ENCODE peak calls at places on chromosomes 2 and 18, in four cellular contexts. T, Y, V and A are unnamed samples.

GRCh38 chr2:109243526-109244425 is 114.8 kb downstream of the SH3RF3 start:
- DNase-seq in V (no peak), Y (no peak), T (no peak), A (no peak)

GRCh38 chr2:12514631-12515437 is 201.9 kb upstream of the TRIB2 start:
- DNase-seq in T (no peak), V (no peak), Y (peak), A (no peak)

GRCh38 chr2:75211371-75211770 is 12.1 kb upstream of the TACR1 start:
- DNase-seq in Y (no peak), V (no peak), T (no peak), A (no peak)

GRCh38 chr2:61585383-61585782 is 47.2 kb upstream of the XPO1 start:
- DNase-seq in T (no peak), V (no peak), Y (no peak), A (no peak)

GRCh38 chr2:98702127-98702802 is 28.7 kb downstream of the MGAT4A start:
- DNase-seq in T (peak), V (no peak), Y (no peak), A (no peak)

GRCh38 chr2:210546424-210547223 is 9.8 kb upstream of the CPS1 start:
- DNase-seq in T (no peak), V (no peak), Y (no peak), A (no peak)

GRCh38 chr2:173400760-173401159 is 46.1 kb downstream of the CDCA7 start:
- DNase-seq in Y (peak), V (no peak), T (no peak), A (no peak)

GRCh38 chr18:77470836-77471413 is 221.3 kb downstream of the GALR1 start:
- DNase-seq in V (no peak), Y (no peak), T (no peak), A (no peak)

GRCh38 chr18:43571078-43571689 is 293.9 kb upstream of the SYT4 start:
- DNase-seq in T (no peak), Y (peak), V (peak), A (no peak)

GRCh38 chr2:10911291-10912075 is at the start of gene KCNF1:
- DNase-seq in Y (peak), V (no peak), T (no peak), A (peak)

GRCh38 chr18:26268454-26268853 is 42.2 kb downstream of the TAF4B start:
- DNase-seq in T (no peak), Y (no peak), V (no peak), A (no peak)

GRCh38 chr2:135557533-135557932 is 26.2 kb downstream of the R3HDM1 start:
- DNase-seq in T (no peak), V (no peak), Y (no peak), A (no peak)

GRCh38 chr2:171081649-171082111 is 79.0 kb downstream of the TLK1 start:
- DNase-seq in V (no peak), Y (no peak), T (no peak), A (no peak)

GRCh38 chr2:135742307-135742838 is 718 bp downstream of the UBXN4 start:
- DNase-seq in V (peak), Y (peak), T (peak), A (no peak)

GRCh38 chr2:1052671-1053270 is 102.1 kb downstream of the SNTG2 start:
- DNase-seq in V (no peak), T (no peak), Y (peak), A (no peak)

GRCh38 chr2:202963712-202964111 is 51.0 kb upstream of the NBEAL1 start:
- DNase-seq in T (no peak), V (no peak), Y (no peak), A (no peak)

GRCh38 chr18:45686892-45687611 is 36.9 kb upstream of the SLC14A1 start:
- DNase-seq in V (no peak), Y (no peak), T (no peak), A (no peak)

GRCh38 chr2:215060851-215061541 is 77.4 kb downstream of the ABCA12 start:
- DNase-seq in V (no peak), Y (no peak), T (no peak), A (no peak)

GRCh38 chr2:45736757-45737704 is 85.6 kb downstream of the PRKCE start:
- DNase-seq in Y (no peak), T (no peak), V (no peak), A (no peak)

GRCh38 chr18:63700501-63700900 is 2.3 kb upstream of the SERPINB11 start:
- DNase-seq in V (no peak), Y (no peak), T (no peak), A (no peak)

GRCh38 chr2:207258191-207258991 is 92.6 kb upstream of the KLF7 start:
- DNase-seq in V (peak), Y (peak), T (no peak), A (peak)

GRCh38 chr2:38149533-38149932 is 73.6 kb upstream of the CYP1B1 start:
- DNase-seq in Y (peak), V (no peak), T (no peak), A (no peak)

GRCh38 chr2:70173520-70173919 is 17.3 kb downstream of the C2orf42 start:
- DNase-seq in Y (peak), V (no peak), T (no peak), A (no peak)

GRCh38 chr2:173462908-173463840 is 108.5 kb downstream of the CDCA7 start:
- DNase-seq in Y (no peak), V (no peak), T (no peak), A (no peak)

GRCh38 chr2:11343626-11344341 is 652 bp downstream of the ROCK2 start:
- DNase-seq in Y (peak), T (peak), V (peak), A (peak)

GRCh38 chr2:206296128-206296527 is 21.7 kb downstream of the ZDBF2 start:
- DNase-seq in V (no peak), Y (peak), T (no peak), A (no peak)

GRCh38 chr2:207352978-207353377 is 176.8 kb upstream of the CREB1 start:
- DNase-seq in T (no peak), V (peak), Y (no peak), A (no peak)

GRCh38 chr2:60493804-60494392 is 59.6 kb downstream of the BCL11A start:
- DNase-seq in T (no peak), Y (no peak), V (no peak), A (no peak)

GRCh38 chr18:23828426-23828825 is 139.2 kb downstream of the LAMA3 start:
- DNase-seq in Y (peak), T (no peak), V (no peak), A (no peak)

GRCh38 chr2:11330457-11331142 is 13.8 kb downstream of the ROCK2 start:
- DNase-seq in Y (no peak), T (no peak), V (no peak), A (no peak)

GRCh38 chr18:57980573-57981348 is 63.3 kb upstream of the NEDD4L start:
- DNase-seq in V (no peak), T (no peak), Y (no peak), A (no peak)

GRCh38 chr18:31978616-31979015 is 35.7 kb upstream of the TRAPPC8 start:
- DNase-seq in Y (no peak), V (no peak), T (no peak), A (no peak)

GRCh38 chr18:24530630-24531111 is 70.2 kb downstream of the HRH4 start:
- DNase-seq in Y (peak), V (no peak), T (no peak), A (no peak)

GRCh38 chr2:44894058-44894457 is 47.4 kb upstream of the SIX3 start:
- DNase-seq in T (no peak), V (no peak), Y (no peak), A (no peak)

DNA sequence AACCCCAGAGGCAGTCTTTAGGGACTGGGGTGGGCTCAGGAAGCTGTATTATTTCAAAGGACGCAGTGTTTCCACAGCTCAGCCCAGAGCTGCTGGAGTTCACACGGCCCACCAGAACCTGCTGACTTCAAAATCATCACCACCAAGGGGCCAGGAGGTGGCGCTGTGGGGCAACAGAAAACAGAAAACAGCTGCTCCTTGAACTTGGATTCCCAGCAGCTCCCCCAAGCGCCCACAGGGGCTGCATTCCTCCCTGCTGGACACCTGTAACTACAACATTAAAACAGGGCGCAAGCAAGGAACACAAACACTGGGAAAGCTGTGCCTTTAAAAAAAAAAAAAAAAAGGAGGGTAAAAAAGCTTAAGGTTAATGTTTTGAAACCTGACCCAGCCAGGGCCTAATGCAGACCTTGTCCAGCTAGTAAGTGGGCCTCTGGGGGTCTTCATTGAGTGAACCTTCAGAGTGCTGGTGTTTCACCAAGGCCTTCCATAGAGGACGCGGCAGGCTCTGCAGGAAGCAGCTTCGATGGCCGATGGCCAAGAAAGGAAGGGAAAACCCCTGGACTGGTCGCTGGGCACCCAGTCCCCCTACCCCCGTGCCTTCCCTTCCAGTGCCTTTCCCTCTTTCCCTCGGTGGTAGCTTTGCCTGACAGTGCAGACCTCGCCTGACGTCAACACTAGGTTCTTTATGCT is 25.9 kb downstream of the MLPH start:
- DNase-seq in T (peak), Y (peak), V (peak), A (peak)
- H3K27ac ChIP-seq in T (peak), Y (peak), V (no peak), A (peak)

GRCh38 chr2:29053680-29054400 is 20.5 kb downstream of the PCARE start:
- DNase-seq in Y (no peak), V (no peak), T (no peak), A (peak)
- H3K27ac ChIP-seq in Y (peak), V (no peak), T (no peak), A (peak)

GRCh38 chr18:75228967-75229366 is 18.4 kb downstream of the TSHZ1 start:
- DNase-seq in Y (no peak), V (no peak), T (no peak), A (no peak)

GRCh38 chr18:75226301-75226955 is 15.8 kb downstream of the TSHZ1 start:
- DNase-seq in V (no peak), Y (no peak), T (no peak), A (no peak)

GRCh38 chr18:75227535-75227934 is 16.9 kb downstream of the TSHZ1 start:
- DNase-seq in Y (no peak), T (no peak), V (no peak), A (no peak)

GRCh38 chr18:75229437-75229836 is 18.8 kb downstream of the TSHZ1 start:
- DNase-seq in Y (no peak), T (no peak), V (no peak), A (no peak)

GRCh38 chr18:75226956-75227316 is 16.3 kb downstream of the TSHZ1 start:
- DNase-seq in V (no peak), Y (no peak), T (no peak), A (no peak)
- H3K27ac ChIP-seq in V (no peak), Y (no peak), T (peak), A (no peak)

GRCh38 chr2:113886479-113887383 is 3.2 kb upstream of the ACTR3 start:
- DNase-seq in V (no peak), T (no peak), Y (peak), A (peak)

GRCh38 chr2:113889471-113890252 is at the start of gene ACTR3:
- DNase-seq in T (peak), V (peak), Y (peak), A (peak)

GRCh38 chr2:113888641-113889470 is 1.0 kb upstream of the ACTR3 start:
- DNase-seq in T (peak), Y (no peak), V (no peak), A (no peak)

GRCh38 chr2:113890253-113891235 is 655 bp downstream of the ACTR3 start:
- DNase-seq in T (peak), V (peak), Y (peak), A (peak)

GRCh38 chr2:113887393-113887792 is 2.5 kb upstream of the ACTR3 start:
- DNase-seq in V (no peak), T (no peak), Y (no peak), A (no peak)
- H3K27ac ChIP-seq in V (no peak), T (peak), Y (no peak), A (no peak)

DNA sequence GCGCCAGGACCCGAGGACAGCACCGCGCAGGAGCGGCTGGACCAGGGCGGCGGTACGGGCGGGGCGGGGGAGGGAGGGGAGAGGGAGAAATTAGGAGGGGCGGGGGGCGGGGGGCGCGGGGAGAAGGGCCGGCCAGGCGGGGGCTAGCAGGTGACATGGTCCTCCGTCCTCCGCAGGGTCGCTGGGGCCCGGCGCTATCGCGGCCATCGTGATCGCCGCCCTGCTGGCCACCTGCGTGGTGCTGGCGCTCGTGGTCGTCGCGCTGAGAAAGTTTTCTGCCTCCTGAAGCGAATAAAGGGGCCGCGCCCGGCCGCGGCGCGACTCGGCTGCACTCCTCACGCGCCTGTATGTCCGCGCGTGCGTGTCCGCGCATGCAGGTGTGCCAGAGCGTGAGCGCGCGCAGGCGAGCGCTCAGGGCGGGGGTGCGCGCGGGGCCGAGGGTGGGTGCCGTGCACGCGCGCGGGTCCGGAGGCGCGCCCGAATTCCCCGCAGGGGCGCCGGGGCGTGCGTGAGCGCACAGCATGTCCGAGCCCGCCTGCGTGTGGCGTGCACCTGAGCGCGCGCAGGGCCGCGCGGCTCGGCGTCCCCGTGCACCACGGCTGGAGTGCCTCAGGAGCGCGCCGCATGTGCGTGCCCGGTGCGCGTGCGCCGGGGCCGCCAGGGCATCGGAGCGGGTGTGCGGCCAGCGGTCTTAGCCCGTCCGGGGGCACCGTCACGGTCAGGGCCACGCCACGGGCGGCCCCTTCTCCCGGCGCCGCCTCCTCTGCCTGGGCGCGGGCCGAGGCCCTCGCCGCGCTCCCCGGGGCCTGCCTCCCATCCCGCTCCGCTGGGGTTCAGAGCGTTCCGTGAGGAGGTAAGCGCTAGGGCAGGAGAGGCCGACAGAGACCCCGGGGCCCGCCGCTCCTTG is 6.3 kb downstream of the SNORC start:
- DNase-seq in T (no peak), Y (no peak), V (no peak), A (no peak)
- H3K27ac ChIP-seq in T (no peak), Y (no peak), V (no peak), A (peak)

GRCh38 chr18:79935925-79936324 is 15.5 kb downstream of the SLC66A2 start:
- DNase-seq in Y (no peak), T (no peak), V (no peak), A (peak)

GRCh38 chr18:79936641-79937040 is 14.8 kb downstream of the SLC66A2 start:
- DNase-seq in T (no peak), V (no peak), Y (no peak), A (no peak)

GRCh38 chr18:79938196-79938595 is 13.3 kb downstream of the SLC66A2 start:
- DNase-seq in Y (no peak), T (no peak), V (no peak), A (no peak)

GRCh38 chr18:79935499-79935898 is 16.0 kb downstream of the SLC66A2 start:
- DNase-seq in T (no peak), V (peak), Y (no peak), A (no peak)

GRCh38 chr18:79937103-79937860 is 14.2 kb downstream of the SLC66A2 start:
- DNase-seq in T (no peak), Y (no peak), V (no peak), A (peak)
- H3K27ac ChIP-seq in T (no peak), Y (no peak), V (no peak), A (no peak)

GRCh38 chr2:28617502-28618184 is 121.8 kb downstream of the PLB1 start:
- DNase-seq in V (no peak), T (peak), Y (no peak), A (no peak)
- H3K27ac ChIP-seq in V (no peak), T (no peak), Y (no peak), A (no peak)

GRCh38 chr2:237167038-237167437 is 81.3 kb downstream of the COPS8 start:
- DNase-seq in T (no peak), Y (no peak), V (no peak), A (no peak)

GRCh38 chr2:237170017-237170416 is 84.3 kb downstream of the COPS8 start:
- DNase-seq in V (no peak), Y (no peak), T (no peak), A (no peak)

GRCh38 chr2:237171895-237172294 is 86.2 kb downstream of the COPS8 start:
- DNase-seq in Y (peak), T (no peak), V (peak), A (no peak)

GRCh38 chr2:237167934-237168333 is 82.2 kb downstream of the COPS8 start:
- DNase-seq in T (no peak), Y (no peak), V (no peak), A (no peak)

GRCh38 chr2:237171396-237171795 is 85.7 kb downstream of the COPS8 start:
- DNase-seq in Y (peak), T (no peak), V (peak), A (no peak)
- H3K27ac ChIP-seq in Y (peak), T (no peak), V (peak), A (peak)